ENCODE peak calls at places on chromosome 2, in five cellular contexts. S, B, Y, W and V are unnamed samples.

GRCh38 chr2:40281021-40281940 is 170.6 kb downstream of the SLC8A1 start:
- DNase-seq in S (no peak), B (no peak), Y (peak; percentile 76), W (no peak), V (no peak)

GRCh38 chr2:181738074-181738473 is 57.8 kb upstream of the NEUROD1 start:
- DNase-seq in S (no peak), B (no peak), Y (no peak), W (no peak), V (no peak)

GRCh38 chr2:26598336-26599006 is 42.7 kb downstream of the CIB4 start:
- DNase-seq in S (no peak), B (no peak), Y (peak; percentile 29), W (no peak), V (no peak)

GRCh38 chr2:225865468-225865867 is 466.0 kb downstream of the NYAP2 start:
- DNase-seq in S (no peak), B (no peak), Y (no peak), W (no peak), V (no peak)

GRCh38 chr2:157751462-157752058 is 122.9 kb upstream of the ACVR1C start:
- DNase-seq in S (no peak), B (no peak), Y (no peak), W (no peak), V (no peak)

GRCh38 chr2:241390301-241391206 is 34.5 kb downstream of the FARP2 start:
- DNase-seq in S (no peak), B (no peak), Y (no peak), W (no peak), V (no peak)

GRCh38 chr2:45759310-45759851 is 107.9 kb downstream of the PRKCE start:
- DNase-seq in S (no peak), B (no peak), Y (no peak), W (peak; percentile 47), V (no peak)

GRCh38 chr2:113791697-113792590 is 35.5 kb upstream of the SLC35F5 start:
- DNase-seq in S (no peak), B (no peak), Y (no peak), W (no peak), V (no peak)

GRCh38 chr2:197399887-197400540 is 34.8 kb downstream of the SF3B1 start:
- DNase-seq in S (no peak), B (no peak), Y (no peak), W (no peak), V (no peak)

GRCh38 chr2:134836986-134837385 is 1.4 kb upstream of the ACMSD start:
- DNase-seq in S (no peak), B (no peak), Y (no peak), W (no peak), V (no peak)

GRCh38 chr2:227482638-227483340 is 10.8 kb downstream of the AGFG1 start:
- DNase-seq in S (no peak), B (no peak), Y (no peak), W (no peak), V (no peak)

GRCh38 chr2:241489080-241489479 is 19.3 kb downstream of the STK25 start:
- DNase-seq in S (no peak), B (no peak), Y (no peak), W (no peak), V (no peak)

GRCh38 chr2:20567159-20567925 is 83.6 kb downstream of the HS1BP3 start:
- DNase-seq in S (no peak), B (no peak), Y (no peak), W (no peak), V (no peak)

GRCh38 chr2:205883965-205884364 is 201.7 kb downstream of the NRP2 start:
- DNase-seq in S (no peak), B (no peak), Y (no peak), W (no peak), V (no peak)

GRCh38 chr2:161414385-161415040 is 1.6 kb upstream of the TBR1 start:
- DNase-seq in S (no peak), B (no peak), Y (no peak), W (no peak), V (no peak)

GRCh38 chr2:29108225-29108624 is 7.0 kb upstream of the CLIP4 start:
- DNase-seq in S (peak; percentile 87), B (no peak), Y (no peak), W (no peak), V (no peak)

GRCh38 chr2:239597216-239597615 is 196.4 kb upstream of the HDAC4 start:
- DNase-seq in S (no peak), B (no peak), Y (peak; percentile 40), W (no peak), V (no peak)

GRCh38 chr2:66538291-66538690 is 103.4 kb downstream of the MEIS1 start:
- DNase-seq in S (no peak), B (no peak), Y (no peak), W (no peak), V (no peak)

GRCh38 chr2:105515581-105516415 is 116.9 kb upstream of the FHL2 start:
- DNase-seq in S (no peak), B (no peak), Y (no peak), W (peak; percentile 41), V (no peak)

GRCh38 chr2:207766697-207767460 is 2.8 kb downstream of the FZD5 start:
- DNase-seq in S (no peak), B (no peak), Y (no peak), W (no peak), V (peak; percentile 13)

GRCh38 chr2:219997341-219997851 is 370.0 kb downstream of the SLC4A3 start:
- DNase-seq in S (no peak), B (no peak), Y (no peak), W (no peak), V (peak; percentile 85)

GRCh38 chr2:9170458-9171130 is 36.0 kb upstream of the ASAP2 start:
- DNase-seq in S (no peak), B (no peak), Y (no peak), W (no peak), V (no peak)

GRCh38 chr2:207239754-207240494 is 74.2 kb upstream of the KLF7 start:
- DNase-seq in S (no peak), B (no peak), Y (no peak), W (no peak), V (no peak)

GRCh38 chr2:120016800-120017199 is 3.9 kb downstream of the EPB41L5 start:
- DNase-seq in S (no peak), B (no peak), Y (no peak), W (no peak), V (no peak)

GRCh38 chr2:96788393-96789244 is 27.4 kb upstream of the CNNM3 start:
- DNase-seq in S (no peak), B (no peak), Y (peak; percentile 64), W (peak; percentile 67), V (no peak)

GRCh38 chr2:182164686-182165085 is 179.0 kb downstream of the PPP1R1C start:
- DNase-seq in S (no peak), B (no peak), Y (no peak), W (no peak), V (no peak)

GRCh38 chr2:33645861-33646260 is 46.8 kb upstream of the FAM98A start:
- DNase-seq in S (no peak), B (no peak), Y (no peak), W (no peak), V (no peak)

GRCh38 chr2:149021761-149022160 is 16.7 kb upstream of the LYPD6B start:
- DNase-seq in S (no peak), B (no peak), Y (no peak), W (no peak), V (no peak)
- TF ChIP-seq POLR2A in S (no peak), B (no peak), Y (no peak), W (no peak), V (no peak)

GRCh38 chr2:202016579-202017227 is 17.0 kb upstream of the FZD7 start:
- DNase-seq in S (no peak), B (no peak), Y (no peak), W (peak; percentile 78), V (no peak)
- H3K27me3 ChIP-seq in S (no peaks in the 10 kb centered on the region), B (peaks cover 4% of the 10 kb centered on the region), Y (no peaks in the 10 kb centered on the region), W (no peaks in the 10 kb centered on the region), V (no peaks in the 10 kb centered on the region)

GRCh38 chr2:27636766-27637165 is 7.9 kb downstream of the GPN1 start:
- DNase-seq in S (no peak), B (no peak), Y (no peak), W (no peak), V (no peak)
- H3K4me3 ChIP-seq in S (no peak overlapping the region), B (no peak overlapping the region), Y (no peak overlapping the region), W (no peak overlapping the region), V (no peak overlapping the region)

DNA sequence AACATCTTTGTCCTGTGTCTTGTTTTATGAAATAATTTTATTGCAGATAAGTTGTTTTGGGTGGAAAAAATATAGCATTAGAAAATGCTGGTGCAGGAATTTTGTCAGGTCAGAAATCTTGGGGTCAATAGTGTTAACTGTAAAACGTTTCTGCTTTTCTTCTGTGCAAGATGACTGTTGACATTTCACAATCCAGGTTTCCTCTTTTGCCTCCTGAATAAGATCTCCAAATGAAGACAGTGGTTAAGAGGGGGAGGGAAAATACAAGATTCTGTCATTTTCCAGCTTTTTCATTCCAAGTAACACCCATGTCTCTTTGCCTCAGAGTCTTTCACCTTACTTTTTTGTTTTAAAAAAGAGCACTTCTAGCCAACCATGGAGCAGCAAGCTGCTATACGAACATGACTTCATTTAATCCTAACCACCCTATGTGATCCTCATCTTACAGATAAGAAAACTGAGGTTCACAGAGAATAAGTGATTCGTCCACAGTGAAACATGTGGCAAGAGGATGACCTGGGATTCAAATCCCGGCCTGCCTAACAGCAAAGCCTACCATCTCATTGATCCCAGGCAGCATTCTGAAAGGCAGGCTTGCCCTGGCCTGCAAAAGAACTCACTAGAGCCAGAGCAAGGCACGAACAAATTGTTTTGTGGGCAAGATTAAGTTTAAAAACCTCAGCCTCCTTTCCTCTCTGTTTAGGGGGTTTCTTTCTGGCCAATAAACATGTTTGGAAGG is 3.0 kb downstream of the PLEK start:
- DNase-seq in S (no peak), B (no peak), Y (no peak), W (no peak), V (no peak)
- TF ChIP-seq POLR2A in S (no peak), B (no peak), Y (no peak), W (no peak), V (no peak)

DNA sequence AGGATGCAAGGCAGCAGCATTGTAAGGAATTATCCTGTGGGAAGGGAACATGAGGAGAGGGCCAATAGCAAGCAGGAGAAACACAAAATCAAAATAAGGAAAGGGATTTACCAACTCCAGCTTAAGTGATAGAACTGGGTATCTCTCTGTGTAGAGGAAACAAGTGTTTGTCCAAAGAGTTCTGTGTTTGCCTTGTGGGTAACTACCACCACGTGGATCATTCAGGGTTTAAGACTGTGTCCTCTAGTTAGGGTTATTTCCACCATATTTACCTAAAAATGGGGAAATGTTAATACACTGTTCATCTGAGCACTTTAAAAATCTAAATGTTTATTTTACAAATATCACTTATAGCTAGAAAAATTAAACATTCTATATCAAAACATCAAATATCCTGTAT is 283.3 kb downstream of the EIPR1 start:
- DNase-seq in S (no peak), B (no peak), Y (no peak), W (no peak), V (no peak)
- H3K27me3 ChIP-seq in S (peaks cover 22% of the 10 kb centered on the region), B (no peaks in the 10 kb centered on the region), Y (peaks cover 15% of the 10 kb centered on the region), W (no peaks in the 10 kb centered on the region), V (no peaks in the 10 kb centered on the region)

GRCh38 chr2:85541753-85542457 is 2.9 kb downstream of the MAT2A start:
- DNase-seq in S (no peak), B (no peak), Y (no peak), W (no peak), V (no peak)
- H3K4me3 ChIP-seq in S (peak overlapping the region; percentile 84), B (peak overlapping the region; percentile 93), Y (peak overlapping the region; percentile 96), W (peak overlapping the region; percentile 87), V (no peak overlapping the region)

GRCh38 chr2:170973492-170974303 is 44.6 kb downstream of the GORASP2 start:
- DNase-seq in S (peak; percentile 62), B (peak; percentile 85), Y (peak; percentile 92), W (peak; percentile 61), V (peak; percentile 93)
- TF ChIP-seq POLR2A in S (no peak), B (peak; percentile 42), Y (no peak), W (peak; percentile 13), V (no peak)

GRCh38 chr2:218975060-218975777 is 9.8 kb downstream of the FEV start:
- DNase-seq in S (no peak), B (no peak), Y (no peak), W (no peak), V (no peak)
- H3K27me3 ChIP-seq in S (no peaks in the 10 kb centered on the region), B (peaks cover 1% of the 10 kb centered on the region), Y (peaks cover 92% of the 10 kb centered on the region), W (peaks cover 67% of the 10 kb centered on the region), V (no peaks in the 10 kb centered on the region)